ENCODE peak calls at places on chromosomes 2 and 18, in six cellular contexts. One of them, this sample, is unnamed.

GRCh38 chr18:13989209-13989608 is 73.9 kb upstream of the MC2R start:
- DNase-seq in type B pancreatic cell: no peak
- DNase-seq in activated CD4-positive, alpha-beta T cell treated with anti-CD3 and anti-CD28 coated beads, Interleukin-2, amount 50 U/mL, for 48 hours: no peak
- DNase-seq in GM13976: no peak
- DNase-seq in GM23248: no peak
- DNase-seq in T-helper 2 cell: no peak
- DNase-seq in this sample: no peak

GRCh38 chr18:62963522-62963921 is 248.2 kb downstream of the PHLPP1 start:
- DNase-seq in GM23248: no peak
- DNase-seq in type B pancreatic cell: no peak
- DNase-seq in GM13976: no peak
- DNase-seq in T-helper 2 cell: no peak
- DNase-seq in activated CD4-positive, alpha-beta T cell treated with anti-CD3 and anti-CD28 coated beads, Interleukin-2, amount 50 U/mL, for 48 hours: no peak
- DNase-seq in this sample: no peak

GRCh38 chr2:180520206-180520605 is 460.2 kb upstream of the UBE2E3 start:
- DNase-seq in GM13976: no peak
- DNase-seq in activated CD4-positive, alpha-beta T cell treated with anti-CD3 and anti-CD28 coated beads, Interleukin-2, amount 50 U/mL, for 48 hours: no peak
- DNase-seq in GM23248: peak
- DNase-seq in type B pancreatic cell: no peak
- DNase-seq in T-helper 2 cell: no peak
- DNase-seq in this sample: no peak

GRCh38 chr2:16722677-16723076 is 57.0 kb upstream of the CYRIA start:
- DNase-seq in T-helper 2 cell: no peak
- DNase-seq in type B pancreatic cell: no peak
- DNase-seq in GM23248: no peak
- DNase-seq in GM13976: no peak
- DNase-seq in activated CD4-positive, alpha-beta T cell treated with anti-CD3 and anti-CD28 coated beads, Interleukin-2, amount 50 U/mL, for 48 hours: no peak
- DNase-seq in this sample: no peak

GRCh38 chr2:188132385-188132784 is 159.3 kb upstream of the GULP1 start:
- DNase-seq in GM23248: no peak
- DNase-seq in type B pancreatic cell: no peak
- DNase-seq in GM13976: no peak
- DNase-seq in T-helper 2 cell: no peak
- DNase-seq in activated CD4-positive, alpha-beta T cell treated with anti-CD3 and anti-CD28 coated beads, Interleukin-2, amount 50 U/mL, for 48 hours: no peak
- DNase-seq in this sample: no peak

GRCh38 chr2:226796840-226797288 is 2.8 kb downstream of the IRS1 start:
- DNase-seq in T-helper 2 cell: no peak
- DNase-seq in activated CD4-positive, alpha-beta T cell treated with anti-CD3 and anti-CD28 coated beads, Interleukin-2, amount 50 U/mL, for 48 hours: no peak
- DNase-seq in GM13976: peak
- DNase-seq in type B pancreatic cell: no peak
- DNase-seq in GM23248: peak
- DNase-seq in this sample: no peak

GRCh38 chr18:13289501-13290205 is 71.1 kb downstream of the LDLRAD4 start:
- DNase-seq in activated CD4-positive, alpha-beta T cell treated with anti-CD3 and anti-CD28 coated beads, Interleukin-2, amount 50 U/mL, for 48 hours: no peak
- DNase-seq in GM23248: peak
- DNase-seq in T-helper 2 cell: no peak
- DNase-seq in GM13976: no peak
- DNase-seq in type B pancreatic cell: no peak
- DNase-seq in this sample: no peak

GRCh38 chr2:111666160-111666559 is 217.8 kb downstream of the ANAPC1 start:
- DNase-seq in GM23248: no peak
- DNase-seq in T-helper 2 cell: no peak
- DNase-seq in type B pancreatic cell: no peak
- DNase-seq in activated CD4-positive, alpha-beta T cell treated with anti-CD3 and anti-CD28 coated beads, Interleukin-2, amount 50 U/mL, for 48 hours: no peak
- DNase-seq in GM13976: no peak
- DNase-seq in this sample: no peak

GRCh38 chr18:3321133-3321812 is 59.3 kb downstream of the MYL12B start:
- DNase-seq in type B pancreatic cell: no peak
- DNase-seq in GM23248: peak
- DNase-seq in activated CD4-positive, alpha-beta T cell treated with anti-CD3 and anti-CD28 coated beads, Interleukin-2, amount 50 U/mL, for 48 hours: peak
- DNase-seq in T-helper 2 cell: no peak
- DNase-seq in GM13976: no peak
- DNase-seq in this sample: no peak

GRCh38 chr2:156399950-156400703 is 36.1 kb upstream of the GPD2 start:
- DNase-seq in type B pancreatic cell: peak
- DNase-seq in T-helper 2 cell: peak
- DNase-seq in activated CD4-positive, alpha-beta T cell treated with anti-CD3 and anti-CD28 coated beads, Interleukin-2, amount 50 U/mL, for 48 hours: no peak
- DNase-seq in GM23248: peak
- DNase-seq in GM13976: peak
- DNase-seq in this sample: no peak

GRCh38 chr2:71157124-71157802 is 26.8 kb downstream of the MPHOSPH10 start:
- DNase-seq in GM13976: peak
- DNase-seq in T-helper 2 cell: no peak
- DNase-seq in GM23248: peak
- DNase-seq in activated CD4-positive, alpha-beta T cell treated with anti-CD3 and anti-CD28 coated beads, Interleukin-2, amount 50 U/mL, for 48 hours: peak
- DNase-seq in type B pancreatic cell: peak
- DNase-seq in this sample: peak

GRCh38 chr2:68387408-68388350 is 22.6 kb downstream of the PLEK start:
- DNase-seq in type B pancreatic cell: no peak
- DNase-seq in GM23248: no peak
- DNase-seq in activated CD4-positive, alpha-beta T cell treated with anti-CD3 and anti-CD28 coated beads, Interleukin-2, amount 50 U/mL, for 48 hours: no peak
- DNase-seq in T-helper 2 cell: no peak
- DNase-seq in GM13976: peak
- DNase-seq in this sample: no peak

GRCh38 chr2:19574788-19575260 is 216.4 kb upstream of the OSR1 start:
- DNase-seq in type B pancreatic cell: no peak
- DNase-seq in GM13976: no peak
- DNase-seq in GM23248: peak
- DNase-seq in T-helper 2 cell: no peak
- DNase-seq in activated CD4-positive, alpha-beta T cell treated with anti-CD3 and anti-CD28 coated beads, Interleukin-2, amount 50 U/mL, for 48 hours: no peak
- DNase-seq in this sample: no peak

GRCh38 chr18:12305930-12306629 is 2.0 kb upstream of the TUBB6 start:
- DNase-seq in T-helper 2 cell: no peak
- DNase-seq in GM23248: no peak
- DNase-seq in GM13976: no peak
- DNase-seq in activated CD4-positive, alpha-beta T cell treated with anti-CD3 and anti-CD28 coated beads, Interleukin-2, amount 50 U/mL, for 48 hours: no peak
- DNase-seq in type B pancreatic cell: no peak
- DNase-seq in this sample: no peak

This sample was measured in T-helper 17 cell.